ENCODE peak calls at places on chromosome 13, in six cellular contexts. P is activated CD4-positive, alpha-beta T cell treated with anti-CD3 and anti-CD28 coated beads, Interleukin-2, amount 10 ng/mL, durations not matched to agents 7 days and 5 days; D is HTR-8/SVneo; Y is lung; N is fibroblast of the aortic adventitia; E is right atrium auricular region. J is an unnamed sample.

GRCh38 chr13:48574036-48574796 is 41.3 kb upstream of the RCBTB2 start:
- DNase-seq in P (no peak), D (no peak), Y (no peak), N (no peak), E (no peak), J (no peak)

GRCh38 chr13:44108345-44108858 is 228.7 kb downstream of the LACC1 start:
- DNase-seq in P (no peak), D (no peak), Y (no peak), N (no peak), E (peak), J (peak)

GRCh38 chr13:67238277-67238859 is 8.2 kb upstream of the PCDH9 start:
- DNase-seq in P (no peak), D (peak), Y (no peak), N (peak), E (no peak), J (no peak)

GRCh38 chr13:99012539-99012938 is 34.7 kb upstream of the DOCK9 start:
- DNase-seq in P (no peak), D (no peak), Y (no peak), N (no peak), E (no peak), J (no peak)

GRCh38 chr13:28582225-28582891 is 76.6 kb upstream of the POMP start:
- DNase-seq in P (no peak), D (no peak), Y (no peak), N (no peak), E (no peak), J (no peak)

GRCh38 chr13:98454389-98454881 is 122.5 kb downstream of the STK24 start:
- DNase-seq in P (no peak), D (no peak), Y (no peak), N (peak), E (no peak), J (no peak)

GRCh38 chr13:111646464-111646855 is 326.0 kb downstream of the TEX29 start:
- DNase-seq in P (no peak), D (no peak), Y (no peak), N (no peak), E (no peak), J (no peak)

GRCh38 chr13:73075546-73075945 is 16.7 kb downstream of the KLF5 start:
- DNase-seq in P (no peak), D (no peak), Y (no peak), N (no peak), E (no peak), J (no peak)

GRCh38 chr13:27997904-27998522 is 9.5 kb upstream of the URAD start:
- DNase-seq in P (peak), D (no peak), Y (no peak), N (peak), E (no peak), J (no peak)

GRCh38 chr13:95185851-95186250 is 115.4 kb downstream of the ABCC4 start:
- DNase-seq in P (peak), D (no peak), Y (no peak), N (no peak), E (no peak), J (no peak)

GRCh38 chr13:100432611-100433010 is 156.0 kb downstream of the GGACT start:
- DNase-seq in P (no peak), D (no peak), Y (no peak), N (no peak), E (no peak), J (no peak)

GRCh38 chr13:21670006-21670882 is 629 bp upstream of the FGF9 start:
- DNase-seq in P (peak), D (no peak), Y (no peak), N (peak), E (no peak), J (peak)

GRCh38 chr13:20383058-20383457 is 142.6 kb downstream of the CRYL1 start:
- DNase-seq in P (no peak), D (no peak), Y (no peak), N (no peak), E (no peak), J (no peak)

GRCh38 chr13:110716235-110716505 is 2.7 kb downstream of the ING1 start:
- DNase-seq in P (no peak), D (no peak), Y (peak), N (peak), E (peak), J (no peak)

GRCh38 chr13:37602743-37603381 is 4.3 kb upstream of the POSTN start:
- DNase-seq in P (no peak), D (no peak), Y (no peak), N (peak), E (no peak), J (no peak)

GRCh38 chr13:111341886-111342285 is 21.4 kb downstream of the TEX29 start:
- DNase-seq in P (no peak), D (no peak), Y (peak), N (no peak), E (peak), J (no peak)

GRCh38 chr13:20546559-20546958 is 20.4 kb upstream of the IFT88 start:
- DNase-seq in P (no peak), D (no peak), Y (no peak), N (no peak), E (no peak), J (no peak)

GRCh38 chr13:43009506-43009905 is 13.9 kb upstream of the DNAJC15 start:
- DNase-seq in P (no peak), D (no peak), Y (no peak), N (peak), E (no peak), J (no peak)

GRCh38 chr13:106797081-106797640 is 229.2 kb upstream of the ARGLU1 start:
- DNase-seq in P (no peak), D (no peak), Y (no peak), N (no peak), E (no peak), J (no peak)

GRCh38 chr13:101417043-101417406 is 717 bp upstream of the NALCN start:
- DNase-seq in P (no peak), D (peak), Y (no peak), N (peak), E (no peak), J (no peak)

GRCh38 chr13:72565893-72566292 is 161.5 kb downstream of the MZT1 start:
- DNase-seq in P (no peak), D (peak), Y (no peak), N (peak), E (no peak), J (no peak)

GRCh38 chr13:50911937-50912624 is 2.5 kb downstream of the RNASEH2B start:
- DNase-seq in P (peak), D (peak), Y (peak), N (peak), E (peak), J (peak)

GRCh38 chr13:77985866-77986636 is 67.4 kb upstream of the EDNRB start:
- DNase-seq in P (no peak), D (no peak), Y (no peak), N (no peak), E (no peak), J (peak)

GRCh38 chr13:29230446-29230845 is 365.0 kb downstream of the SLC7A1 start:
- DNase-seq in P (no peak), D (no peak), Y (no peak), N (no peak), E (no peak), J (no peak)

GRCh38 chr13:76029088-76029487 is 393.0 kb downstream of the LMO7 start:
- DNase-seq in P (no peak), D (no peak), Y (no peak), N (no peak), E (no peak), J (no peak)

GRCh38 chr13:77476456-77476855 is 59.0 kb upstream of the SCEL start:
- DNase-seq in P (no peak), D (no peak), Y (no peak), N (no peak), E (no peak), J (no peak)

GRCh38 chr13:21338156-21338555 is 120.9 kb downstream of the ZDHHC20 start:
- DNase-seq in P (no peak), D (no peak), Y (no peak), N (no peak), E (no peak), J (no peak)

GRCh38 chr13:110340812-110341444 is 33.8 kb downstream of the COL4A2 start:
- DNase-seq in P (peak), D (peak), Y (peak), N (peak), E (peak), J (peak)

GRCh38 chr13:39856714-39857113 is 201.3 kb downstream of the COG6 start:
- DNase-seq in P (no peak), D (no peak), Y (no peak), N (no peak), E (no peak), J (no peak)

GRCh38 chr13:49627831-49628652 is at the start of gene ARL11:
- DNase-seq in P (peak), D (no peak), Y (peak), N (no peak), E (no peak), J (peak)

GRCh38 chr13:98746968-98747367 is 5.5 kb downstream of the SLC15A1 start:
- DNase-seq in P (no peak), D (no peak), Y (no peak), N (no peak), E (no peak), J (no peak)

GRCh38 chr13:45361596-45362206 is 20.7 kb upstream of the TPT1 start:
- DNase-seq in P (no peak), D (no peak), Y (no peak), N (peak), E (no peak), J (no peak)